ENCODE peak calls at places on chromosomes 12 and 14, in five cellular contexts. L is neuronal stem cell, W is mesenchymal stem cell, Z is mesendoderm, N is H9. B is an unnamed sample.

GRCh38 chr12:88237954-88238353 is 95.8 kb downstream of the TMTC3 start:
- DNase-seq in L (no peak), W (peak), Z (no peak), N (no peak), B (no peak)

GRCh38 chr14:73491256-73491976 is 683 bp downstream of the RIOX1 start:
- DNase-seq in L (peak), W (peak), Z (peak), N (peak), B (peak)

GRCh38 chr12:121783771-121784170 is 9.7 kb downstream of the RHOF start:
- DNase-seq in L (no peak), W (no peak), Z (no peak), N (no peak), B (no peak)

GRCh38 chr12:112175361-112176155 is 50.2 kb downstream of the TRAFD1 start:
- DNase-seq in L (no peak), W (peak), Z (no peak), N (no peak), B (peak)

GRCh38 chr14:101627913-101628257 is 66.6 kb downstream of the DIO3 start:
- DNase-seq in L (no peak), W (no peak), Z (no peak), N (no peak), B (no peak)

GRCh38 chr14:31449971-31450610 is 7.2 kb downstream of the DTD2 start:
- DNase-seq in L (no peak), W (peak), Z (peak), N (no peak), B (peak)

GRCh38 chr12:89874146-89874545 is 165.5 kb upstream of the ATP2B1 start:
- DNase-seq in L (no peak), W (peak), Z (no peak), N (no peak), B (no peak)

GRCh38 chr12:92078167-92079053 is 67.2 kb downstream of the BTG1 start:
- DNase-seq in L (no peak), W (peak), Z (peak), N (no peak), B (no peak)

GRCh38 chr14:29773990-29774389 is 153.7 kb downstream of the PRKD1 start:
- DNase-seq in L (no peak), W (no peak), Z (no peak), N (no peak), B (no peak)

GRCh38 chr12:10214877-10215267 is 2.2 kb downstream of the GABARAPL1 start:
- DNase-seq in L (no peak), W (peak), Z (no peak), N (no peak), B (peak)

GRCh38 chr14:34081576-34082136 is 130.8 kb upstream of the EGLN3 start:
- DNase-seq in L (no peak), W (peak), Z (no peak), N (no peak), B (peak)

GRCh38 chr12:80607361-80608135 is 99.9 kb upstream of the MYF6 start:
- DNase-seq in L (no peak), W (no peak), Z (no peak), N (no peak), B (no peak)

GRCh38 chr12:28027947-28028724 is 55.6 kb upstream of the PTHLH start:
- DNase-seq in L (no peak), W (no peak), Z (no peak), N (no peak), B (peak)
- H3K4ac ChIP-seq in L (no peak), W (no peak), Z (no peak), N (no peak), B (no peak)

DNA sequence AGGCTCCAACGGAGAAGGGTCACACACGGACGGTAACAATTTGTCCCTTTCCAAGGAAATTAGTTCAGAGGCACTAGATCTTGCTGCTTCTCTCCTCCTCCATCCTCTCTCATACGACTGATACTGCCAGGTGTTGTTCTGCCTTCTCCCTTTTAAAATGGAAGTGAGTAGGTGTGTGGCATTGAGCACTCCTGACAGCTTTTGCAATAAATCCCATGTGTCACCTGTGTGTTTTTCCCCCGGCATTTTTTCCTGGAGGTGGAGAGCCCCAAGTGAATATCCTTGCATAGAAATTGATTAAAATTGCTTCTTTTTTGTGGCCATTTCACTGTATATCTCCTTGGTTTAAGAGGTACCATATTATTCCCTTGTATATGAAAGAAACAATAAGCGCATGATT is 26.2 kb upstream of the AKAP5 start:
- DNase-seq in L (no peak), W (no peak), Z (no peak), N (no peak), B (peak)
- H3K4ac ChIP-seq in L (no peak), W (no peak), Z (no peak), N (no peak), B (no peak)

GRCh38 chr12:109944975-109945374 is 44.9 kb downstream of the TCHP start:
- DNase-seq in L (peak), W (peak), Z (peak), N (peak), B (no peak)
- H3K4ac ChIP-seq in L (no peak), W (no peak), Z (no peak), N (no peak), B (no peak)

GRCh38 chr12:20142295-20142694 is 226.0 kb upstream of the PDE3A start:
- DNase-seq in L (no peak), W (peak), Z (no peak), N (no peak), B (no peak)

GRCh38 chr12:20144341-20144740 is 224.0 kb upstream of the PDE3A start:
- DNase-seq in L (no peak), W (no peak), Z (no peak), N (no peak), B (no peak)

GRCh38 chr12:20148241-20148640 is 220.1 kb upstream of the PDE3A start:
- DNase-seq in L (no peak), W (no peak), Z (no peak), N (no peak), B (no peak)

GRCh38 chr12:20140751-20141150 is 227.6 kb upstream of the PDE3A start:
- DNase-seq in L (no peak), W (no peak), Z (no peak), N (no peak), B (no peak)

GRCh38 chr12:20142956-20143355 is 225.4 kb upstream of the PDE3A start:
- DNase-seq in L (no peak), W (no peak), Z (peak), N (peak), B (no peak)
- H3K4ac ChIP-seq in L (no peak), W (no peak), Z (no peak), N (no peak), B (no peak)

GRCh38 chr12:131990066-131990979 is 40.6 kb downstream of the EP400 start:
- DNase-seq in L (peak), W (no peak), Z (peak), N (peak), B (no peak)
- H3K4ac ChIP-seq in L (no peak), W (no peak), Z (peak), N (no peak), B (no peak)

DNA sequence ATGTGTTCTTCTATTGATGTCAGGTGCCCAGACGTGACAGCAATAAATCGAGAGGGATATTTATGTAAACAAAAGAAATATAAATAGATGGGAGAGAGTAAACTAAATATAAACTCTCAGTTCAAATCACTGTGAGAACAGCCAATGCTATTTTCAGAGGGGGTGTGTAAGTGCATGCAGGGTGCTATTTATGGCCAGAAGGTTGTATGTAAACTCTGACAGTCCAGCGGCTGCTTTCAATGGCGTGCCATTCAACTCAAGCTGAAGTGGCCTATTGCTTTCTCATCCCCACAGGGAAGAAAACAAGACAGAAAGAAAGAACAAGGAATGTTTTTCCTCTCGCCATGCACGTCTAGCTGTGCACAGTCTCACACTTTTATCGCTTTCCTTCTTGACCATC is 127.2 kb downstream of the KCNA5 start:
- DNase-seq in L (no peak), W (peak), Z (no peak), N (no peak), B (no peak)
- H3K4ac ChIP-seq in L (no peak), W (no peak), Z (no peak), N (no peak), B (no peak)

B was measured in trophoblast cell.